ENCODE peak calls at places on chromosomes 6 and 20, in eight cellular contexts. M is heart right ventricle, C is activated T-cell treated with anti-CD3 and anti-CD28 coated beads for 1 hour, S is naive B cell, A is astrocyte, P is GM18507, W is NCI-H1417, U is AG08396. L is an unnamed sample.
A peak's percentile ranks its signal among the peaks of the same experiment; 100 is the strongest.

GRCh38 chr20:62539208-62539607 is 63.4 kb upstream of the GATA5 start:
- DNase-seq in M (no peak), C (no peak), S (no peak), A (no peak), P (no peak), W (no peak), U (no peak), L (no peak)

GRCh38 chr6:148869589-148869988 is 122.8 kb downstream of the UST start:
- DNase-seq in M (no peak), C (no peak), S (no peak), A (peak; percentile 96), P (no peak), W (no peak), U (peak; percentile 85), L (no peak)

GRCh38 chr20:18001131-18001921 is 32.5 kb downstream of the MGME1 start:
- DNase-seq in M (peak; percentile 24), C (no peak), S (no peak), A (peak; percentile 73), P (no peak), W (no peak), U (peak; percentile 75), L (no peak)

GRCh38 chr6:151485616-151486015 is 8.2 kb upstream of the CCDC170 start:
- DNase-seq in M (no peak), C (no peak), S (no peak), A (peak; percentile 31), P (no peak), W (no peak), U (no peak), L (no peak)

GRCh38 chr6:3653528-3654070 is 97.9 kb downstream of the PXDC1 start:
- DNase-seq in M (no peak), C (no peak), S (no peak), A (no peak), P (no peak), W (no peak), U (no peak), L (no peak)

GRCh38 chr6:112044856-112045255 is 9.0 kb upstream of the CCN6 start:
- DNase-seq in M (no peak), C (no peak), S (no peak), A (peak; percentile 99), P (no peak), W (no peak), U (peak; percentile 65), L (no peak)

GRCh38 chr6:2197177-2197671 is 48.2 kb downstream of the GMDS start:
- DNase-seq in M (peak; percentile 22), C (no peak), S (no peak), A (peak; percentile 72), P (no peak), W (no peak), U (no peak), L (no peak)

GRCh38 chr6:118507636-118508035 is 40.5 kb upstream of the PLN start:
- DNase-seq in M (no peak), C (no peak), S (no peak), A (no peak), P (no peak), W (no peak), U (no peak), L (no peak)

GRCh38 chr6:31763617-31763940 is 1.1 kb downstream of the SAPCD1 start:
- DNase-seq in M (peak; percentile 34), C (no peak), S (no peak), A (peak; percentile 34), P (no peak), W (no peak), U (peak; percentile 81), L (no peak)

GRCh38 chr20:58457083-58457680 is 58.0 kb downstream of the APCDD1L start:
- DNase-seq in M (no peak), C (no peak), S (no peak), A (peak; percentile 95), P (no peak), W (peak; percentile 64), U (no peak), L (no peak)

GRCh38 chr6:126312013-126312665 is 27.8 kb upstream of the CENPW start:
- DNase-seq in M (no peak), C (no peak), S (no peak), A (no peak), P (no peak), W (no peak), U (peak; percentile 12), L (no peak)

GRCh38 chr6:129598244-129599187 is 111.5 kb downstream of the ARHGAP18 start:
- DNase-seq in M (peak; percentile 20), C (no peak), S (peak; percentile 65), A (peak; percentile 53), P (peak; percentile 42), W (peak; percentile 66), U (peak; percentile 46), L (peak; percentile 76)

GRCh38 chr20:23515250-23515939 is 24.5 kb downstream of the CST8 start:
- DNase-seq in M (no peak), C (no peak), S (no peak), A (no peak), P (no peak), W (no peak), U (no peak), L (no peak)

GRCh38 chr20:33663161-33664084 is 1.3 kb downstream of the C20orf144 start:
- DNase-seq in M (peak; percentile 81), C (peak; percentile 76), S (peak; percentile 81), A (peak; percentile 44), P (no peak), W (peak; percentile 73), U (peak; percentile 92), L (no peak)

GRCh38 chr6:144898052-144898689 is 613.0 kb downstream of the UTRN start:
- DNase-seq in M (no peak), C (no peak), S (no peak), A (peak; percentile 77), P (no peak), W (no peak), U (no peak), L (no peak)